ENCODE peak calls at places on chromosomes 16 and 17, in seven cellular contexts. N, X, F, E, Q, D and P are unnamed samples.

GRCh38 chr17:10130263-10130662 is 68.1 kb downstream of the GAS7 start:
- DNase-seq in X (no peak), Q (peak), D (no peak), N (no peak), F (no peak), E (no peak), P (no peak)

GRCh38 chr17:33435716-33436301 is 142.7 kb upstream of the ASIC2 start:
- DNase-seq in X (no peak), Q (no peak), F (no peak), E (no peak), N (no peak), D (no peak), P (no peak)

GRCh38 chr16:13936596-13937081 is 16.7 kb downstream of the ERCC4 start:
- DNase-seq in N (peak), X (peak), F (peak), D (no peak), E (no peak), Q (peak), P (no peak)

GRCh38 chr17:35241520-35241919 is 1.4 kb upstream of the SLFN5 start:
- DNase-seq in Q (no peak), E (no peak), D (no peak), N (no peak), F (no peak), X (no peak), P (no peak)

GRCh38 chr16:72474511-72475123 is 302.7 kb upstream of the PMFBP1 start:
- DNase-seq in X (no peak), D (no peak), N (no peak), E (no peak), Q (peak), F (no peak), P (no peak)

GRCh38 chr17:42797067-42798007 is 1.2 kb downstream of the COA3 start:
- DNase-seq in D (peak), X (no peak), Q (no peak), F (peak), N (no peak), E (no peak), P (no peak)

GRCh38 chr16:82439678-82440293 is 187.0 kb upstream of the CDH13 start:
- DNase-seq in X (no peak), D (no peak), Q (peak), F (no peak), N (no peak), E (no peak), P (no peak)

GRCh38 chr16:54812229-54812628 is 118.4 kb upstream of the IRX5 start:
- DNase-seq in Q (no peak), F (no peak), D (no peak), E (no peak), N (no peak), X (no peak), P (no peak)

GRCh38 chr17:43526886-43527648 is 19.1 kb downstream of the ETV4 start:
- DNase-seq in E (no peak), D (no peak), Q (no peak), F (no peak), X (no peak), N (no peak), P (no peak)

GRCh38 chr16:53421248-53421647 is 13.0 kb upstream of the RBL2 start:
- DNase-seq in X (no peak), F (no peak), N (no peak), Q (no peak), D (no peak), E (no peak), P (no peak)

GRCh38 chr17:63950940-63951907 is 19.1 kb upstream of the CD79B start:
- DNase-seq in D (peak), N (no peak), X (no peak), F (peak), E (peak), Q (no peak), P (peak)

GRCh38 chr16:77289331-77289809 is 90.2 kb downstream of the SYCE1L start:
- DNase-seq in E (no peak), Q (peak), N (no peak), F (no peak), X (no peak), D (no peak), P (no peak)

GRCh38 chr17:42670199-42670924 is 6.4 kb downstream of the PLEKHH3 start:
- DNase-seq in D (no peak), F (no peak), Q (no peak), N (no peak), X (no peak), E (no peak), P (peak)

GRCh38 chr16:88354229-88355092 is 28.3 kb upstream of the ZNF469 start:
- DNase-seq in Q (no peak), F (no peak), D (no peak), E (no peak), X (peak), N (no peak), P (no peak)

GRCh38 chr16:51490866-51491265 is 339.8 kb upstream of the SALL1 start:
- DNase-seq in D (no peak), X (no peak), Q (no peak), N (no peak), E (no peak), F (no peak), P (no peak)

GRCh38 chr17:38746893-38747384 is 1.2 kb downstream of the PCGF2 start:
- DNase-seq in D (no peak), Q (no peak), X (no peak), E (no peak), N (peak), F (no peak), P (no peak)

GRCh38 chr17:64216385-64217248 is 46.4 kb downstream of the TEX2 start:
- DNase-seq in E (no peak), F (peak), D (peak), X (peak), Q (peak), N (no peak), P (no peak)

GRCh38 chr16:65989861-65990260 is 376.6 kb upstream of the CDH5 start:
- DNase-seq in N (no peak), X (peak), E (no peak), D (no peak), F (no peak), Q (no peak), P (no peak)

GRCh38 chr17:51491416-51491815 is 231.1 kb downstream of the UTP18 start:
- DNase-seq in D (no peak), N (no peak), X (no peak), F (no peak), Q (no peak), E (no peak), P (no peak)

GRCh38 chr17:55825213-55825612 is 74.4 kb downstream of the PCTP start:
- DNase-seq in N (no peak), D (no peak), E (no peak), F (no peak), Q (no peak), X (no peak), P (no peak)

GRCh38 chr17:7656958-7657715 is 6.4 kb downstream of the ATP1B2 start:
- DNase-seq in E (no peak), F (peak), Q (no peak), X (no peak), D (no peak), N (peak), P (no peak)

GRCh38 chr16:88705746-88706287 is 391 bp downstream of the RNF166 start:
- DNase-seq in X (no peak), E (no peak), D (no peak), F (peak), Q (no peak), N (no peak), P (no peak)

GRCh38 chr16:55513616-55514015 is 4.7 kb downstream of the LPCAT2 start:
- DNase-seq in Q (no peak), F (no peak), E (no peak), X (no peak), D (no peak), N (no peak), P (no peak)

GRCh38 chr17:44807817-44808155 is 22.3 kb downstream of the GJC1 start:
- DNase-seq in Q (no peak), X (no peak), D (no peak), N (peak), F (no peak), E (no peak), P (no peak)

GRCh38 chr16:87698241-87698640 is 67.5 kb downstream of the KLHDC4 start:
- DNase-seq in F (no peak), N (no peak), E (no peak), Q (no peak), X (no peak), D (no peak), P (peak)

GRCh38 chr16:73232555-73233422 is 184.9 kb upstream of the ZFHX3 start:
- DNase-seq in X (no peak), F (peak), D (no peak), Q (peak), E (no peak), N (peak), P (no peak)

GRCh38 chr16:26816885-26817571 is 249.7 kb upstream of the C16orf82 start:
- DNase-seq in F (no peak), X (no peak), N (no peak), D (no peak), E (no peak), Q (peak), P (no peak)

GRCh38 chr16:680625-680945 is 375 bp downstream of the STUB1 start:
- DNase-seq in E (no peak), N (no peak), F (no peak), X (no peak), Q (no peak), D (no peak), P (no peak)

GRCh38 chr17:1147664-1148063 is 32.1 kb downstream of the ABR start:
- DNase-seq in D (peak), E (peak), N (peak), Q (peak), F (peak), X (no peak), P (no peak)

GRCh38 chr17:14459955-14460354 is 159.1 kb downstream of the HS3ST3B1 start:
- DNase-seq in X (no peak), E (no peak), F (no peak), Q (no peak), N (no peak), D (no peak), P (no peak)

GRCh38 chr16:84477661-84478060 is 26.8 kb downstream of the MEAK7 start:
- DNase-seq in Q (no peak), N (peak), E (no peak), D (peak), F (no peak), X (no peak), P (no peak)

GRCh38 chr16:82694239-82694874 is 67.6 kb downstream of the CDH13 start:
- DNase-seq in Q (peak), E (no peak), X (no peak), F (no peak), D (no peak), N (no peak), P (no peak)

GRCh38 chr16:71894229-71894920 is 956 bp upstream of the IST1 start:
- DNase-seq in E (peak), Q (peak), F (peak), X (peak), N (peak), D (peak), P (no peak)

GRCh38 chr16:88993006-88993787 is 16.2 kb upstream of the CBFA2T3 start:
- DNase-seq in E (no peak), X (no peak), D (no peak), N (no peak), Q (no peak), F (no peak), P (no peak)

GRCh38 chr16:59394526-59394925 is 660.4 kb upstream of the GOT2 start:
- DNase-seq in E (no peak), D (no peak), F (no peak), Q (no peak), N (no peak), X (no peak), P (no peak)

GRCh38 chr17:51362818-51363598 is 102.7 kb downstream of the UTP18 start:
- DNase-seq in F (no peak), D (no peak), N (no peak), X (no peak), E (no peak), Q (no peak), P (no peak)

GRCh38 chr17:21495281-21495680 is 119.1 kb downstream of the KCNJ12 start:
- DNase-seq in Q (no peak), X (no peak), N (peak), F (no peak), E (no peak), D (no peak), P (no peak)

GRCh38 chr16:85819245-85819644 is 19.8 kb downstream of the COX4I1 start:
- DNase-seq in E (peak), N (peak), X (peak), F (peak), Q (peak), D (peak), P (peak)

GRCh38 chr17:40121191-40121885 is 433 bp upstream of the MSL1 start:
- DNase-seq in X (no peak), E (no peak), F (no peak), D (no peak), N (peak), Q (peak), P (peak)
- TF ChIP-seq POLR2A in X (no peak), E (no peak), F (no peak), D (no peak), N (no peak), Q (peak), P (peak)

GRCh38 chr17:2190014-2190413 is 113.6 kb downstream of the SMG6 start:
- DNase-seq in E (no peak), F (no peak), D (no peak), Q (no peak), X (no peak), N (no peak), P (no peak)

GRCh38 chr17:2191227-2191626 is 112.4 kb downstream of the SMG6 start:
- DNase-seq in N (no peak), X (no peak), E (no peak), D (no peak), Q (no peak), F (no peak), P (no peak)

GRCh38 chr17:2194778-2195417 is 108.7 kb downstream of the SMG6 start:
- DNase-seq in F (no peak), D (no peak), N (no peak), X (no peak), E (no peak), Q (no peak), P (no peak)

GRCh38 chr17:2191785-2192184 is 111.8 kb downstream of the SMG6 start:
- DNase-seq in N (no peak), X (no peak), E (no peak), F (no peak), D (no peak), Q (no peak), P (no peak)

GRCh38 chr17:2192367-2193028 is 111.1 kb downstream of the SMG6 start:
- DNase-seq in Q (peak), F (no peak), N (no peak), D (no peak), X (no peak), E (no peak), P (no peak)
- TF ChIP-seq POLR2A in Q (peak), F (no peak), N (no peak), D (no peak), X (no peak), E (no peak), P (no peak)

GRCh38 chr16:30787613-30788378 is 791 bp upstream of the ZNF629 start:
- DNase-seq in F (no peak), N (no peak), E (no peak), X (no peak), Q (no peak), D (no peak), P (no peak)

GRCh38 chr16:30784215-30784614 is 2.8 kb downstream of the ZNF629 start:
- DNase-seq in D (no peak), F (no peak), Q (no peak), X (no peak), N (no peak), E (no peak), P (no peak)

GRCh38 chr16:30785126-30786106 is 1.6 kb downstream of the ZNF629 start:
- DNase-seq in D (no peak), N (peak), F (no peak), X (no peak), E (no peak), Q (no peak), P (no peak)

GRCh38 chr16:30786115-30786935 is 680 bp downstream of the ZNF629 start:
- DNase-seq in X (no peak), N (peak), D (peak), Q (peak), E (no peak), F (peak), P (no peak)

GRCh38 chr16:30786936-30787612 is at the start of gene ZNF629:
- DNase-seq in N (peak), X (peak), E (peak), Q (peak), D (peak), F (peak), P (no peak)
- TF ChIP-seq POLR2A in N (peak), X (no peak), E (no peak), Q (peak), D (peak), F (no peak), P (no peak)

GRCh38 chr17:81345211-81346089 is 49.8 kb upstream of the BAHCC1 start:
- DNase-seq in Q (peak), F (peak), E (peak), N (peak), D (peak), X (peak), P (peak)
- TF ChIP-seq POLR2A in Q (peak), F (peak), E (no peak), N (peak), D (peak), X (peak), P (peak)

GRCh38 chr16:10387378-10387681 is 1.5 kb downstream of the ATF7IP2 start:
- DNase-seq in F (no peak), N (no peak), E (no peak), Q (no peak), X (no peak), D (no peak), P (no peak)

GRCh38 chr16:10386517-10387377 is 886 bp downstream of the ATF7IP2 start:
- DNase-seq in F (no peak), Q (peak), N (no peak), X (no peak), D (no peak), E (no peak), P (no peak)

GRCh38 chr16:10383626-10384025 is 2.2 kb upstream of the ATF7IP2 start:
- DNase-seq in D (no peak), X (no peak), F (no peak), E (no peak), Q (no peak), N (no peak), P (no peak)

GRCh38 chr16:10388987-10389386 is 3.1 kb downstream of the ATF7IP2 start:
- DNase-seq in E (no peak), D (no peak), X (no peak), N (no peak), F (no peak), Q (no peak), P (no peak)

DNA sequence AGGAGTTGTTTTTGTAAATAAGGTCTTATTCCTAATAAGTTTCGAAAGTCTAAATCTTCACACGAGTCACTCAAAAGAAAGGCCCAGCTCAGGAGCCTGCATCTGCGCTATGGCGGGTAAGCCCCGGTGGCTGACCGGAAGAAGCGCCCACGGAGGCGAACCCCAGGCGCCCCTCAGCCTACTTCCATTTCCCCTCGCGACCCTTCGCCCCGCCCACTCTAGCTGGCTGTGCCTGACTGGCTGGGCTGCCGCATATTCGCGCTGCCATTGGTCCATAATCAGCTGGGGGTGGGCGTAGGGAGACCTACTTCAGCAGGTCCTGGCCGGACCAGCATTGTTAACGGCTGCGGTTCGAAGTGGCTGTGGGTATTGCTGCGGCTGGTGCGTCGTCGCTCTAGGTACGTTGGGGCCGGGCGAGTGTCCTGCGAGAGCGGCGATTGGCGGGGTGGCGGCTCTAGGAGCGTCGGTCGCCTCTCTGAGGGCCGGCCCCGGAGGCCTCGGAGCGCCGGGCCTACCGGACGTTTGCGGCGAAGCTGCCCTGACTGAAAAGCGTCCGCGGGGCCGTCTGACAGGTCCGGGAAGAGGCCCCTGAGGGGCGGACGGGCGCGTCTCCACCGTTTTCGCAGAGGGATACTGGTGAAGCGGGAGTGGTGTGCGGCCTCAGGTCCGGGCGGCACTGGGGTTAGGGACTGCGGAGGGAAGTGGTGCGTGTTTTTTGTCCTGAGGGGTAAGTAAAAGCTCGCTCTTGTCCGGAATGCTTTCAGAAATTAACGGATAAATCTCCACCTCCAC is at the start of gene ATF7IP2:
- DNase-seq in Q (peak), F (peak), D (peak), X (peak), N (peak), E (peak), P (peak)
- TF ChIP-seq POLR2A in Q (peak), F (peak), D (no peak), X (peak), N (peak), E (no peak), P (peak)

GRCh38 chr17:77424585-77425344 is 284.0 kb downstream of the SEC14L1 start:
- DNase-seq in N (peak), X (peak), E (peak), Q (peak), D (peak), F (peak), P (no peak)

GRCh38 chr17:77426676-77427386 is 286.1 kb downstream of the SEC14L1 start:
- DNase-seq in E (no peak), D (no peak), N (no peak), X (no peak), F (no peak), Q (no peak), P (no peak)

GRCh38 chr17:77427471-77427991 is 286.8 kb downstream of the SEC14L1 start:
- DNase-seq in F (no peak), Q (peak), X (no peak), E (no peak), D (no peak), N (peak), P (no peak)

GRCh38 chr17:77428020-77428781 is 287.4 kb downstream of the SEC14L1 start:
- DNase-seq in Q (no peak), E (no peak), D (no peak), X (peak), N (peak), F (no peak), P (no peak)

DNA sequence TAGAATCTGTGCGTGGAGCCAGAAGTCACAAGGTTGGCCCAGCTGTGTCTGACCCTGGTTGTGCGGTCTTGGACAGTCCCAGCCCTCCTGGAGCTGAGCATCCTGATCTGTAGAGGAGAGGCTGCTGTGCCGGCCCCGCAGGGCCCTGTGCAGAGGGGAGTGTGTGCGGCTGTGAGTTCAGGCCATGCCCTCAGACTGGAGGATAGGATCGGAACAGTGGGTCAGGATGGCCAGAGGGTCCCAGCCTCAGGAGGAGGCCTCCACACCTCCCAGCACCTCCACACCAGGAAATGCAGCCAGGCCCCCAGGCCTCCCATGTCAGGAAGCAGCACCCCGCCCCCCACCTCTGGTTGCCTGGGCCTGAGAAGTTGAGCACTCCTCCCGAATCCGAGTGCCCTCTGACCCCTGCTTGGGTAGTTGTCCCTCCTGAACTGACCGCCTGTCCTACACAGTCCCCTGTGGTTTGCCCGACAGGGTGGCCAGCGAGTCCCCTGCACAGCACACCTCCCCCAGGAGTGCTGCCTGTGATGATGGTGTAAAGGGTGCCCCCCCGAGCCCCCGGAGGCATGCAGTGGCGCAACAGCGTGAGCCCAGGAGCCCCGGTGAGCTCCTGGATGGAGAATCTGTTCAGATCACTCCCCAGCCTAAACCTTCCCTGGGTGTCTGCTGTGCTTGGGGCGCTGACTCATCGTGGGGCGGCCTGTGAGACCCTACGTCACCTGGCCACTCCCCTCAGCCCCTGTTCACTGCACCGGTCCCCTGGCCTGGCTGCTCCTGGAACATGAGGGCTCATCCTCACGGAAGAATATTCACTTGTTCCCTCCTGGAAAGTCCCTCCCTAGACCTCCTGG is 285.2 kb downstream of the SEC14L1 start:
- DNase-seq in N (peak), X (no peak), E (peak), F (no peak), Q (peak), D (no peak), P (no peak)
- TF ChIP-seq POLR2A in N (peak), X (no peak), E (no peak), F (no peak), Q (no peak), D (no peak), P (no peak)

GRCh38 chr16:68084504-68085258 is 489 bp upstream of the NFATC3 start:
- DNase-seq in D (peak), Q (peak), E (peak), X (peak), N (peak), F (peak), P (peak)
- TF ChIP-seq POLR2A in D (no peak), Q (peak), E (peak), X (peak), N (peak), F (no peak), P (peak)